ENCODE peak calls at places on chromosomes 16 and 17, in nine cellular contexts. V, K, B, T, G, P, C, F and I are unnamed samples.

GRCh38 chr16:88264641-88265285 is 118.0 kb upstream of the ZNF469 start:
- DNase-seq in V (peak; percentile 69), K (peak; percentile 98), B (peak; percentile 98), T (peak; percentile 8), G (peak; percentile 96), P (peak; percentile 0), C (no peak), F (peak; percentile 66), I (peak; percentile 43)

GRCh38 chr17:3474212-3474611 is 1.6 kb upstream of the ASPA start:
- DNase-seq in V (no peak), K (no peak), B (no peak), T (no peak), G (no peak), P (no peak), C (peak; percentile 66), F (no peak), I (no peak)

GRCh38 chr16:58020628-58021521 is 4.7 kb upstream of the MMP15 start:
- DNase-seq in V (no peak), K (peak; percentile 86), B (peak; percentile 45), T (peak; percentile 54), G (peak; percentile 47), P (peak; percentile 10), C (peak; percentile 9), F (peak; percentile 74), I (peak; percentile 45)

GRCh38 chr17:45282683-45283644 is 21.1 kb upstream of the SPATA32 start:
- DNase-seq in V (no peak), K (no peak), B (peak; percentile 87), T (no peak), G (no peak), P (no peak), C (no peak), F (peak; percentile 68), I (no peak)

GRCh38 chr17:4553669-4554068 is 1.5 kb downstream of the MYBBP1A start:
- DNase-seq in V (no peak), K (no peak), B (no peak), T (no peak), G (no peak), P (no peak), C (no peak), F (no peak), I (no peak)

GRCh38 chr17:67569873-67570272 is 147.9 kb upstream of the NOL11 start:
- DNase-seq in V (no peak), K (peak; percentile 50), B (no peak), T (no peak), G (peak; percentile 19), P (no peak), C (no peak), F (no peak), I (no peak)

GRCh38 chr16:50354629-50355456 is 13.9 kb downstream of the BRD7 start:
- DNase-seq in V (no peak), K (no peak), B (no peak), T (no peak), G (no peak), P (peak; percentile 27), C (peak; percentile 15), F (no peak), I (no peak)

GRCh38 chr16:52731219-52731875 is 184.4 kb upstream of the TOX3 start:
- DNase-seq in V (no peak), K (no peak), B (no peak), T (no peak), G (no peak), P (no peak), C (no peak), F (no peak), I (no peak)

GRCh38 chr17:76204277-76204676 is 36.0 kb downstream of the RNF157 start:
- DNase-seq in V (no peak), K (no peak), B (no peak), T (no peak), G (peak; percentile 71), P (no peak), C (no peak), F (no peak), I (no peak)

GRCh38 chr16:71648162-71648561 is 22.2 kb downstream of the MARVELD3 start:
- DNase-seq in V (no peak), K (no peak), B (no peak), T (no peak), G (no peak), P (no peak), C (no peak), F (no peak), I (no peak)

GRCh38 chr16:30784215-30784614 is 2.8 kb downstream of the ZNF629 start:
- DNase-seq in V (no peak), K (no peak), B (no peak), T (no peak), G (no peak), P (no peak), C (no peak), F (no peak), I (no peak)

GRCh38 chr16:4052801-4053662 is 63.2 kb downstream of the ADCY9 start:
- DNase-seq in V (peak; percentile 59), K (peak; percentile 55), B (peak; percentile 85), T (no peak), G (no peak), P (peak; percentile 19), C (peak; percentile 9), F (peak; percentile 64), I (no peak)

GRCh38 chr16:80938928-80939260 is 67.8 kb downstream of the CMC2 start:
- DNase-seq in V (no peak), K (no peak), B (no peak), T (no peak), G (no peak), P (no peak), C (no peak), F (no peak), I (no peak)

GRCh38 chr16:9630119-9630518 is 538.7 kb downstream of the HAPSTR1 start:
- DNase-seq in V (no peak), K (no peak), B (no peak), T (no peak), G (no peak), P (no peak), C (no peak), F (no peak), I (no peak)

GRCh38 chr17:78258323-78259229 is 27.1 kb downstream of the TMEM235 start:
- DNase-seq in V (no peak), K (peak; percentile 71), B (peak; percentile 85), T (peak; percentile 52), G (no peak), P (peak; percentile 18), C (no peak), F (no peak), I (no peak)

GRCh38 chr16:80824623-80825364 is 20.4 kb upstream of the CDYL2 start:
- DNase-seq in V (peak; percentile 27), K (peak; percentile 69), B (no peak), T (peak; percentile 26), G (peak; percentile 47), P (peak; percentile 49), C (peak; percentile 38), F (no peak), I (peak; percentile 15)